ENCODE peak calls at places on chromosomes 16 and 17, in six cellular contexts. O, P, V, C, E and N are unnamed samples.

GRCh38 chr17:48299760-48300159 is 130.3 kb downstream of the SKAP1 start:
- DNase-seq in C (no peak), P (no peak), O (no peak), V (no peak), E (no peak), N (no peak)

GRCh38 chr17:58156839-58157803 is 8.9 kb downstream of the OR4D1 start:
- DNase-seq in E (no peak), C (peak), O (peak), V (peak), P (peak), N (peak)

GRCh38 chr16:31460582-31461002 is 1.3 kb downstream of the ARMC5 start:
- DNase-seq in E (no peak), P (no peak), C (peak), V (peak), O (no peak), N (peak)

GRCh38 chr17:40317345-40317873 is 8.4 kb downstream of the RARA start:
- DNase-seq in V (peak), C (peak), O (peak), P (peak), E (peak), N (peak)

GRCh38 chr16:1713933-1714332 is 7.9 kb downstream of the MAPK8IP3 start:
- DNase-seq in P (peak), V (no peak), O (no peak), C (no peak), E (no peak), N (no peak)

GRCh38 chr17:81858967-81859905 is 1.1 kb downstream of the P4HB start:
- DNase-seq in E (no peak), V (peak), O (no peak), P (no peak), C (peak), N (no peak)

GRCh38 chr17:3977387-3977786 is 13.2 kb upstream of the ATP2A3 start:
- DNase-seq in P (no peak), C (no peak), V (no peak), E (no peak), O (no peak), N (peak)

GRCh38 chr17:61248399-61248798 is 151.2 kb upstream of the TBX2 start:
- DNase-seq in E (no peak), C (no peak), O (no peak), P (peak), V (peak), N (no peak)

GRCh38 chr17:64278614-64279013 is 15.6 kb upstream of the TEX2 start:
- DNase-seq in O (no peak), E (peak), V (peak), C (peak), P (peak), N (no peak)

GRCh38 chr17:19002805-19003542 is 1.6 kb downstream of the FAM83G start:
- DNase-seq in O (no peak), C (peak), V (peak), P (no peak), E (no peak), N (no peak)

GRCh38 chr16:11687606-11688519 is 19.6 kb downstream of the SNN start:
- DNase-seq in E (no peak), V (no peak), C (no peak), O (no peak), P (no peak), N (no peak)

GRCh38 chr17:78597923-78598545 is 20.8 kb upstream of the DNAH17 start:
- DNase-seq in V (peak), E (no peak), P (no peak), C (no peak), O (no peak), N (no peak)

GRCh38 chr16:5350118-5350517 is 252.5 kb upstream of the EEF2KMT start:
- DNase-seq in O (no peak), C (no peak), P (no peak), E (no peak), V (no peak), N (no peak)

GRCh38 chr17:67390646-67391480 is 13.8 kb downstream of the PITPNC1 start:
- DNase-seq in E (peak), O (no peak), P (peak), V (peak), C (peak), N (no peak)

GRCh38 chr16:80804061-80804450 is 342 bp downstream of the CDYL2 start:
- DNase-seq in P (peak), C (peak), E (peak), V (peak), O (peak), N (peak)

GRCh38 chr16:12092347-12092882 is 115.9 kb downstream of the SNX29 start:
- DNase-seq in O (no peak), C (no peak), E (no peak), V (peak), P (no peak), N (no peak)

GRCh38 chr17:45302649-45303173 is 14.1 kb downstream of the MAP3K14 start:
- DNase-seq in V (peak), E (no peak), C (peak), O (no peak), P (peak), N (no peak)

GRCh38 chr17:64200080-64201042 is 62.7 kb downstream of the TEX2 start:
- DNase-seq in C (peak), P (no peak), V (peak), O (no peak), E (no peak), N (no peak)

GRCh38 chr16:85222151-85222863 is 110.0 kb upstream of the CIBAR2 start:
- DNase-seq in E (no peak), P (no peak), C (no peak), V (no peak), O (no peak), N (no peak)

GRCh38 chr16:85231959-85232358 is 119.7 kb upstream of the CIBAR2 start:
- DNase-seq in V (peak), P (no peak), E (peak), O (no peak), C (no peak), N (no peak)

GRCh38 chr17:78172284-78173024 is 4.1 kb downstream of the SYNGR2 start:
- DNase-seq in P (peak), C (no peak), O (peak), E (peak), V (no peak), N (peak)

GRCh38 chr16:87540072-87540976 is 47.5 kb upstream of the ZCCHC14 start:
- DNase-seq in E (no peak), O (no peak), C (no peak), V (peak), P (no peak), N (no peak)
- H3K4me3 ChIP-seq in E (peak), O (no peak), C (no peak), V (no peak), P (no peak), N (no peak)

GRCh38 chr16:86502856-86503748 is 7.2 kb upstream of the FOXF1 start:
- DNase-seq in O (no peak), V (peak), P (no peak), E (no peak), C (no peak), N (no peak)
- H3K4me3 ChIP-seq in O (no peak), V (no peak), P (peak), E (no peak), C (no peak), N (no peak)

GRCh38 chr17:35569405-35569804 is 8.8 kb upstream of the SLFN14 start:
- DNase-seq in V (no peak), C (no peak), O (no peak), E (no peak), P (no peak), N (no peak)
- H3K4me3 ChIP-seq in V (no peak), C (peak), O (no peak), E (no peak), P (no peak), N (no peak)

GRCh38 chr17:50346313-50347086 is 574 bp downstream of the XYLT2 start:
- DNase-seq in C (peak), O (peak), E (peak), V (peak), P (peak), N (peak)

GRCh38 chr17:50345443-50346312 is at the start of gene XYLT2:
- DNase-seq in C (peak), P (peak), E (peak), O (peak), V (peak), N (peak)

GRCh38 chr17:50347087-50347893 is 1.4 kb downstream of the XYLT2 start:
- DNase-seq in P (no peak), C (no peak), O (no peak), V (peak), E (no peak), N (peak)

GRCh38 chr17:50347894-50348291 is 2.0 kb downstream of the XYLT2 start:
- DNase-seq in E (no peak), P (no peak), C (no peak), O (no peak), V (no peak), N (no peak)

DNA sequence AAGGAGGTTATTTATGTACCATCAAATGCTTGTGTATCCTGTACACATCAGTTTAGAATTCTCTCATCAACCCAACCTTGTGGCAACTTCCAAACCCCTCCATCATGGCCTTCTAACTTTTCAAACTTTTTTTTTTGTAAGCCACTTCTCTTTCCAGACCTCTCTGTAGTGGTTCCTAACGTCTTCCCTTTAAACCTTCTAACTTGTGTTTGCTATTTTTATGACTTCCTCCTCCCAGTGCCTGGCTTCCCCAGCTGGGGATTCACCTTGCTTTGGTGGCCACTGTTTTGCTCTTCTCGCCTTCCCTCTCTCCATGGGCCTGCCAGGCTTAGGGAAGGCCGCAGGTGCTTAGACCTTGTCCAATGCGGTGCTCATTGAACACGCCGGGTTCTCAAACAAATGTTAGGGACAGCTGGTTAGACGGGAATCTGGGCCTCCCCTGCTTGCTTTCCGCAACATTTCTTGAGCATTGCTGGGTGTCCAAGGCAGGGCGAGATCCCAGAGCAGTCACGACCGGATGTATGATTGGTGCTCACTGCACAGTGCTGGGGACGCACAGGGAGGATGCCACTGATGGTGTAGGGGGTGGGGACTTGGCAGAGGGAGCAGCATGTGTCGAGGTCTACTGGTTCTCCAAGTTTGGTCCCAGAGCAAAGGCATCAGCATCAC is 1.1 kb upstream of the XYLT2 start:
- DNase-seq in E (no peak), P (no peak), V (no peak), C (no peak), O (no peak), N (peak)
- H3K4me3 ChIP-seq in E (no peak), P (no peak), V (no peak), C (peak), O (peak), N (no peak)

GRCh38 chr16:19168173-19169080 is at the start of gene SYT17:
- DNase-seq in E (peak), C (no peak), P (peak), O (peak), V (peak), N (peak)
- H3K4me3 ChIP-seq in E (peak), C (no peak), P (peak), O (peak), V (peak), N (peak)

GRCh38 chr17:27631897-27632725 is 1.1 kb downstream of the LGALS9 start:
- DNase-seq in C (peak), O (no peak), V (no peak), P (peak), E (no peak), N (no peak)
- H3K4me3 ChIP-seq in C (peak), O (peak), V (no peak), P (peak), E (peak), N (peak)

GRCh38 chr16:62035115-62036092 is 834 bp downstream of the CDH8 start:
- DNase-seq in O (no peak), C (no peak), P (no peak), E (no peak), V (no peak), N (no peak)
- H3K4me3 ChIP-seq in O (peak), C (no peak), P (no peak), E (peak), V (no peak), N (no peak)

DNA sequence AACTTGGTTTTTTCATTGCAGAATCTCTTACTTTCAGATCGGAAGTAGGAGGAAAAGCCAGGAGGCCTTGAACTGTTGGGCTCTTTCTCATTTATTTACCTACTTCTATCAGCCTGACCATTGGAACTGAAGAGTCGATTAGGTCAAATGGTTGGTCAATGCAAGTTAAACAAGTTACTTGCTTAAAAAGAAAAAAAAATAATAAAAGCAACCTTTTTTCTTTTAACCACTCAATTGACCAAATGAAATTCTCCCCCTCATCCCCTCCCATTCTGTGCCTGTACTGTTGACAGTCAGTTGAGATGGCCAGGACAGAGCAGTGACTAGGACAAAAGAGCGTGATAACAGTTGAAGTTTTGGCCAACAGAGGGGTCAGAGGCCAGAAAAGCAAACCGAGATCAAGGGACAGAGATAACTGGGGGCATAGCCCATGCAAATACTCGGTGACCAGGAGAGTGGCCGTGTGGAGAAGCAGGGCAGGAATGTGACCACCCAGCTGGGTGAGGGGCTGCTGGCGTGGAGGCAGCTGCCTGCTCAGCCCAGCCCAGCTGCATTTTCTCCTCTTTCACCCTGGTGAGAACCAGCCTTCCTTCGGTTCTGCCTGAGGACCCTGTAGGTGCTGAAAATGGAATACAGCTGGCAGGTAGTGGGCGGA is 72.2 kb downstream of the HS3ST3B1 start:
- DNase-seq in C (no peak), E (no peak), P (no peak), V (no peak), O (no peak), N (no peak)
- H3K4me3 ChIP-seq in C (no peak), E (no peak), P (no peak), V (no peak), O (no peak), N (no peak)